ENCODE peak calls at places on chromosomes 1 and 21, in eight cellular contexts. A is upper lobe of right lung; S is esophagus squamous epithelium; U is K562; C is CD8-positive, alpha-beta T cell; F is psoas muscle; Q is breast epithelium; T is cardiac muscle cell. W is an unnamed sample. For H3K9me3, the result is how much of the 10 kb centered on the place peaks cover.

GRCh38 chr21:38878394-38879179 is 72.9 kb downstream of the ETS2 start:
- DNase-seq in A (no peak), U (no peak), S (no peak), Q (no peak), T (no peak), C (no peak), F (no peak), W (no peak)

GRCh38 chr1:245797592-245798366 is 643.0 kb downstream of the KIF26B start:
- DNase-seq in T (peak), A (no peak), U (peak), C (no peak), Q (no peak), F (no peak), S (no peak), W (no peak)

GRCh38 chr1:67566803-67567202 is 118.2 kb upstream of the GADD45A start:
- DNase-seq in F (no peak), T (no peak), S (no peak), C (no peak), U (no peak), Q (no peak), A (no peak), W (no peak)

GRCh38 chr1:5367306-5367705 is 624.9 kb downstream of the NPHP4 start:
- DNase-seq in S (no peak), C (no peak), U (no peak), T (no peak), F (no peak), Q (no peak), A (no peak), W (no peak)

GRCh38 chr1:36251794-36252481 is 27.7 kb downstream of the THRAP3 start:
- DNase-seq in S (no peak), T (no peak), A (no peak), C (no peak), F (no peak), Q (no peak), U (no peak), W (no peak)

GRCh38 chr1:221117548-221117951 is 238.3 kb downstream of the HLX start:
- DNase-seq in T (no peak), F (peak), U (no peak), A (no peak), C (no peak), S (no peak), Q (no peak), W (no peak)

GRCh38 chr1:232334811-232335210 is 295.1 kb downstream of the SIPA1L2 start:
- DNase-seq in C (no peak), Q (peak), U (no peak), S (no peak), F (no peak), A (no peak), T (no peak), W (no peak)

GRCh38 chr1:201115390-201115937 is 3.2 kb upstream of the CACNA1S start:
- DNase-seq in Q (no peak), F (no peak), U (no peak), A (no peak), C (no peak), S (no peak), T (no peak), W (no peak)

GRCh38 chr1:29981586-29982239 is 741.7 kb downstream of the MATN1 start:
- DNase-seq in T (no peak), Q (no peak), F (no peak), C (no peak), U (no peak), S (no peak), A (no peak), W (no peak)

GRCh38 chr1:32695098-32695904 is 7.3 kb downstream of the SYNC start:
- DNase-seq in T (no peak), C (no peak), S (no peak), A (peak), Q (peak), U (peak), F (peak), W (no peak)

GRCh38 chr1:226953175-226953800 is 13.2 kb downstream of the COQ8A start:
- DNase-seq in F (no peak), S (no peak), U (no peak), C (no peak), T (no peak), Q (no peak), A (no peak), W (no peak)

GRCh38 chr1:46830665-46831322 is 31.9 kb downstream of the CYP4B1 start:
- DNase-seq in T (no peak), U (no peak), A (no peak), Q (no peak), F (no peak), C (no peak), S (no peak), W (no peak)

GRCh38 chr21:44354001-44354405 is 582 bp downstream of the TRPM2 start:
- DNase-seq in C (no peak), F (peak), S (no peak), U (no peak), A (peak), T (no peak), Q (no peak), W (no peak)

GRCh38 chr1:63947904-63948303 is 174.1 kb downstream of the ROR1 start:
- DNase-seq in F (no peak), T (no peak), Q (no peak), C (no peak), U (no peak), S (no peak), A (no peak), W (no peak)

GRCh38 chr1:43232071-43232470 is 37.7 kb upstream of the TMEM125 start:
- DNase-seq in U (no peak), Q (no peak), F (no peak), T (no peak), S (no peak), C (no peak), A (no peak), W (no peak)

GRCh38 chr1:52751589-52752306 is 25.5 kb downstream of the ZYG11B start:
- DNase-seq in S (no peak), T (peak), U (peak), F (no peak), C (no peak), A (no peak), Q (no peak), W (no peak)

GRCh38 chr1:159144571-159144970 is 26.8 kb upstream of the CADM3 start:
- DNase-seq in S (no peak), F (no peak), U (no peak), Q (no peak), A (no peak), T (no peak), C (no peak), W (no peak)

GRCh38 chr1:231663211-231663792 is 36.7 kb downstream of the DISC1 start:
- DNase-seq in Q (no peak), F (no peak), S (no peak), C (no peak), T (no peak), U (no peak), A (no peak), W (no peak)

GRCh38 chr1:178774263-178774662 is 49.2 kb downstream of the RALGPS2 start:
- DNase-seq in U (no peak), A (no peak), Q (no peak), T (peak), F (no peak), S (no peak), C (no peak), W (no peak)
- TF ChIP-seq CTCF in U (peak), A (peak), Q (peak), T (peak), F (peak), S (no peak), C (peak), W (peak)

GRCh38 chr1:2962946-2963345 is 58.3 kb upstream of the ACTRT2 start:
- DNase-seq in A (peak), Q (no peak), C (no peak), U (no peak), F (no peak), T (no peak), S (no peak), W (no peak)
- H3K9me3 ChIP-seq in A (under half), Q (under half), C (under half), U (under half), F (under half), T (under half), S (under half), W (under half)

GRCh38 chr1:219805191-219805590 is 123.2 kb downstream of the SLC30A10 start:
- DNase-seq in F (no peak), Q (no peak), U (no peak), T (no peak), C (no peak), A (no peak), S (no peak), W (no peak)
- TF ChIP-seq CTCF in F (no peak), Q (no peak), U (peak), T (no peak), C (no peak), A (no peak), S (no peak), W (no peak)

DNA sequence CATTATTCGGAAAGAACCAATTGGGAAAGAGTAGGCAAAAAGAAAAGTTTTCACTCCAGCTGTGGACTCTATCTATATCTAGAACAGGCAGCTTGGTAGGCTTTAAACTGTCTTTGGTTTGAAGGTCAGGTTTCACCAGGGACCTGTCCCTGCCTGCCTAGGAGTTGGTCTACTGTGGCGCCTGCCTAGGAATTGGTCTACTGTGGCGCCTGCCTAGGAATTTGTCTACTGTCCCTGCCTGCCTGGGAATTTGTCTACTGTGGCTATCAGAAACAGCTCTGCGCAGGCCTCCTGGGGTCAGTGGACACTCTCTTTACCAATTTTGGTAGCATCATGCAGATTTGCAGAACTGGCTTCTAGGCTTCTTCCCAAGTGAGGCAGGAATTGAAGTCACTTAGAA is 13.8 kb downstream of the USP25 start:
- DNase-seq in C (no peak), F (no peak), Q (no peak), T (no peak), U (no peak), A (no peak), S (no peak), W (no peak)
- H3K9me3 ChIP-seq in C (under half), F (under half), Q (under half), T (under half), U (under half), A (under half), S (under half), W (under half)

GRCh38 chr1:78673120-78673519 is 23.5 kb downstream of the IFI44 start:
- DNase-seq in Q (no peak), F (no peak), U (no peak), A (no peak), C (no peak), T (peak), S (no peak), W (no peak)
- TF ChIP-seq CTCF in Q (no peak), F (no peak), U (no peak), A (no peak), C (no peak), T (no peak), S (no peak), W (no peak)

DNA sequence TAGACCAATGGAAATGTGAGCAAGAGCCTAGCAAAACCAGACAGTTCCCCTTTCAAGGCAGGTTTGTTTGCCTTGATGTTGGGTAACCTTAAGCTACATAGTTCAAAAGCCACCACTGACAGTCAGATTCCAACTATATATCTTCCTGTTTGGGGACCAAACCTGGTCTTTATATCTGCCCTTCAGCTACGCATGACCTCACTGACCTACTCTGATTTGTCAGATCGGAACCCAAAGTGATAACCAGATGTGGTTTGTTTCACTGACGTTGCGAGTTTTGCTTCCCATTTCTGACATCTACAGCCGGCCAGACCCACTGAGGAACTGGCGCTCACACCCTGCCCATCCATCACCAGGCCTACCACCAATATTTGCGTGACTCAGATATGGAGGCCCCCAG is 361.1 kb upstream of the CHRM3 start:
- DNase-seq in F (no peak), Q (no peak), A (no peak), T (no peak), C (no peak), U (no peak), S (no peak), W (no peak)
- H3K9me3 ChIP-seq in F (under half), Q (under half), A (under half), T (under half), C (under half), U (under half), S (under half), W (under half)

DNA sequence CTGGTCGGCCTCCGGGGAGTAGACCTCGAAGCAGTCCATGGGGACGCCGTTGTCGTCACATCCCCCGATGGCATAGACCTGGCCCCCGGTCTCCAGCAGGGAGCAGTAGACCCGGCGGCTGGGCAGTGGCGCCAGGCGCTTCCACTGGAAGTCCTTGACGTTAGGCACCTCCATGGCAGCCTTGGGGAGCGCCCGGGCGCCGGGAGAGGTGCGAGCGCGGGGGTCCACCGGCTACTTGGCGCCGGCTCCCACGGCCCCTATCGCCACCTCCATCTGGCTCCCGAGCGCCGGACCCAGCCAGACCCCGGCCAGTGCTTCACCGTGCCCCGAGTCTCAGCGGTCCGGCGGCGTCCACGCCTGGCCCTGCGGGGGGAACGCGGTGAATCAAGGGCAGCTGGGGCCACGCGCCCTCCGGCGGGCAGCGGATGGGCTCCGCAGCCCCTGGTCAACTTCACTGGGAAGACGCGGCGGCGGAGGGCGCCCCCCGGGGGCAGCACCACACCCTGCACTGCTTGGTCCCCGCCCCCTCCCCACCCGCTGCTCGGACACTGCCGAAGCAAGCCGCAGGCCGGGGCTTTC is 13.2 kb downstream of the KLHDC8A start:
- DNase-seq in C (no peak), A (peak), S (no peak), Q (no peak), U (no peak), T (peak), F (no peak), W (no peak)
- TF ChIP-seq CTCF in C (peak), A (peak), S (no peak), Q (no peak), U (peak), T (peak), F (no peak), W (no peak)

W was measured in CD4-positive, alpha-beta T cell.